ENCODE peak calls at places on chromosome 7, in ten cellular contexts. P is endothelial cell, U is neural progenitor cell, H is AG04450, X is Panc1, Y is HFF-Myc, M is WTC11, V is tibial nerve, E is astrocyte, Z is lower lobe of right lung. R is an unnamed sample.

GRCh38 chr7:32161708-32162107 is 91.5 kb upstream of the PDE1C start:
- DNase-seq in P (no peak), U (no peak), H (no peak), X (no peak), Y (no peak), M (no peak), V (no peak), E (peak), Z (no peak), R (no peak)

GRCh38 chr7:11557627-11558026 is 274.4 kb downstream of the THSD7A start:
- DNase-seq in P (peak), U (peak), H (no peak), X (peak), Y (no peak), M (peak), V (peak), E (peak), Z (no peak), R (no peak)

GRCh38 chr7:32299133-32299702 is 191.0 kb downstream of the LSM5 start:
- DNase-seq in P (peak), U (peak), H (no peak), X (no peak), Y (no peak), M (peak), V (peak), E (no peak), Z (no peak), R (no peak)

GRCh38 chr7:72030994-72031667 is 381.0 kb downstream of the CALN1 start:
- DNase-seq in P (no peak), U (no peak), H (no peak), X (no peak), Y (no peak), M (no peak), V (no peak), E (no peak), Z (no peak), R (peak)

GRCh38 chr7:142412551-142413193 is 154.8 kb upstream of the PRSS58 start:
- DNase-seq in P (peak), U (peak), H (no peak), X (peak), Y (peak), M (peak), V (no peak), E (peak), Z (no peak), R (no peak)

GRCh38 chr7:136741941-136742340 is 126.5 kb upstream of the CHRM2 start:
- DNase-seq in P (no peak), U (no peak), H (no peak), X (no peak), Y (no peak), M (no peak), V (no peak), E (no peak), Z (no peak), R (no peak)

GRCh38 chr7:131501422-131501821 is 55.0 kb downstream of the PODXL start:
- DNase-seq in P (no peak), U (no peak), H (peak), X (no peak), Y (no peak), M (no peak), V (no peak), E (peak), Z (no peak), R (no peak)

GRCh38 chr7:149728491-149729375 is 44.7 kb downstream of the ZNF467 start:
- DNase-seq in P (no peak), U (no peak), H (no peak), X (no peak), Y (no peak), M (no peak), V (no peak), E (no peak), Z (peak), R (no peak)

GRCh38 chr7:26897928-26898327 is 33.5 kb upstream of the SKAP2 start:
- DNase-seq in P (no peak), U (no peak), H (no peak), X (no peak), Y (no peak), M (no peak), V (no peak), E (no peak), Z (no peak), R (no peak)

GRCh38 chr7:767580-767940 is 40.5 kb upstream of the PRKAR1B start:
- DNase-seq in P (no peak), U (no peak), H (no peak), X (no peak), Y (no peak), M (no peak), V (no peak), E (no peak), Z (no peak), R (no peak)

GRCh38 chr7:115329006-115329405 is 407.1 kb downstream of the MDFIC start:
- DNase-seq in P (no peak), U (no peak), H (no peak), X (no peak), Y (no peak), M (no peak), V (no peak), E (no peak), Z (no peak), R (no peak)

GRCh38 chr7:135335628-135336139 is 102.0 kb downstream of the STRA8 start:
- DNase-seq in P (peak), U (peak), H (peak), X (peak), Y (peak), M (peak), V (peak), E (peak), Z (no peak), R (no peak)

DNA sequence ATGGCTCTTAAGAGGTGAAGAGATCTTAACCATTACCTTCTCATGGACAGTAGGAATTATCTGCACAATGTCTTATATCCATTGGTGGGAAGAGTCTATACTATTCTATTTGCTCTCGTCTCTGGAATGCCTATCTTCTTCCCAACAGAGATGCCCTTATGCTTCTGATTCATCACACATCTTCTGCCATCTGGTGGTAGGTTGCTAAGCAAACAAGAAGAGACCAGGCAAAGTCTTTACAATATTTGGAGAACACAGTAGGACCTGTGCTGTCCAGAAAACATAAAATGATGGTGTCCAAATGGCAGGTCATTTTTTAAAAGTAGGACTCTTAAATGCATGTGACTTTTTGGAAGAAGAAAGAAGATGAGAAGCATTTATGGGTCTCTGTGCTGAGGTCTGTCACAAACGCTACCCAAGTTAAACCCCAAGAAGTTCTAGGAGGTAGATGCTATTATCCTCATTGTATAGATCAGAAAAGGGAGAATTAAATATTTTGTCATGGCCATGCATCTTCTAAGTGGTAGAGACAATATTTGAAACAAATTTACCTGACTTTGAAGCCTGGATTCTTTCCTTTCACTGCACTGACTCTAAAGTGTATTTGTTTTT is 67.8 kb upstream of the NXPH1 start:
- DNase-seq in P (peak), U (peak), H (no peak), X (peak), Y (no peak), M (no peak), V (no peak), E (no peak), Z (no peak), R (no peak)
- TF ChIP-seq CTCF in P (no peak), U (peak), H (no peak), X (peak), Y (no peak), M (no peak), V (no peak), E (no peak), Z (no peak), R (no peak)

GRCh38 chr7:79453266-79453557 is 255 bp downstream of the MAGI2 start:
- DNase-seq in P (no peak), U (no peak), H (no peak), X (no peak), Y (no peak), M (no peak), V (no peak), E (no peak), Z (no peak), R (no peak)

GRCh38 chr7:79453558-79454324 is at the start of gene MAGI2:
- DNase-seq in P (peak), U (peak), H (peak), X (no peak), Y (no peak), M (peak), V (peak), E (peak), Z (peak), R (peak)

GRCh38 chr7:79455173-79455790 is 1.8 kb upstream of the MAGI2 start:
- DNase-seq in P (no peak), U (no peak), H (no peak), X (no peak), Y (no peak), M (no peak), V (no peak), E (no peak), Z (no peak), R (no peak)

GRCh38 chr7:79452495-79453265 is 787 bp downstream of the MAGI2 start:
- DNase-seq in P (peak), U (peak), H (no peak), X (no peak), Y (no peak), M (peak), V (peak), E (peak), Z (peak), R (peak)

GRCh38 chr7:79454325-79454960 is 976 bp upstream of the MAGI2 start:
- DNase-seq in P (peak), U (peak), H (peak), X (no peak), Y (no peak), M (peak), V (peak), E (peak), Z (peak), R (peak)
- TF ChIP-seq CTCF in P (no peak), U (no peak), H (no peak), X (no peak), Y (no peak), M (no peak), V (no peak), E (no peak), Z (no peak), R (no peak)

DNA sequence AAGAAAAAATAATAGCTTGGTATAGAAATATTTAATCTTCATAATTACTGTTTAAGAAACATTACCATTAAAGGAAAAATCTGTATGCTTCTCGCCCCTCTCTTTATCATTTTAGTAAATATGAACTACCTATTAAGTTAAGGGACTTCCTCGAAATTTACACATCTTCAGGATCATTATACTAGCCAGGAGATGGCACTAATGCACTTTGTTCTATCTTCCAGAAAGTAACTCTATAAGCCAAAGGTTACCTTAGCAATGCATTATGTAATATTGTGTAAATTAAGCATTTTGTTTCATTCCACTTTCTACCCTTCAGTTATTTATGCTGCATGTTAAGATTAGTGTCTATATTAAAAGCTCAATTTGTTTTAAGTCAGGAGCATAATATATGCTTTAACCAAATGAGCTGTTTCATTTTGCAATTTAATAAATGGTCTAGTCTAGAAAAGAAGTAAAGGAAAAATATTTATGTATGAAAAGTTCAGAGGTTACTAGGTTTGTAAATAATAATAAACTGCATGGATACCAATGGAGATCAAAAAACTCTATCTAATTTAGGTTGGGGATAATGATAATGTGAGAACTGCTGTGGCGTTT is 128.4 kb downstream of the ANKRD7 start:
- DNase-seq in P (no peak), U (peak), H (no peak), X (peak), Y (no peak), M (no peak), V (no peak), E (peak), Z (no peak), R (no peak)
- TF ChIP-seq CTCF in P (no peak), U (peak), H (no peak), X (peak), Y (no peak), M (no peak), V (no peak), E (no peak), Z (no peak), R (peak)

DNA sequence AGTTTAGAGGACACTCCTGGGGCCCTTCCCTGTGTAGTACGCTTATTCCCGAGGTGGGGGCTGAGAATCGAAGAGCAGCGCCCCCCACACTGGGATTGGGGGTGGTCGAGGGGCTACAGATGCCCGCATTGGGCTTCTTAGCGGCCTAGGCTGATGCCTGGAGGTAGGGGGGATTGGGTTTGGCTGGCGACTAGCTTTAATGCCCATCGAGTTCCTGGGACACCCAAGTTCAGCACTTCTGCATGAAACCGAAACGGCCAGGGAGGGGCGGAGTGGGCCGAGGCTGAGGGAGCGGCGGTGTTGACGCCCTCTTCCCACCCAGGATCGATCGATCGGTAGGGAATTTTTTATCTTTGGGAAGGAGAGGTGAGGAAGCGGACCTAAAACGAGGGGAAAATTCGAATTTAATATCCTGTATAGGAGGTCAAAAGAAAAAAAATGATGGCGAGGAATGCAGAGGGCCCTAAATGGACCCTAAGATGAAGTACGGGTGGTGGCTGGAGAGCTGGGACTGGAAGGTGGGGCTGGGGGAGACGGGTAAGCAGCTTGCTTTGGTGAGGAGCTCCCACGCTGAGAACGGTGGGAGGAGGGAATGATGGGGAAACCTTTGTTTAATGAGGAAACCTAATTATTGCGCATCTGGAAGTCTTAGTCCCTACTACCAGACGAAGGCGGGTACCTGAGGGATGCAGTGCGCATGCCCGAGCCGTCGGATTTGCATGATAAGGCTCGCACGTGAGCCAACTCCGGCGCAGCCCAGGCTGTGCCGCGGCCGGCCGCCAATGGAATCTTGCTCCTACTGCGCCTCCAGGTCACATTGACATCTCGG is 12.5 kb upstream of the DLX6 start:
- DNase-seq in P (no peak), U (peak), H (no peak), X (no peak), Y (no peak), M (peak), V (no peak), E (no peak), Z (no peak), R (no peak)
- TF ChIP-seq CTCF in P (no peak), U (no peak), H (no peak), X (no peak), Y (no peak), M (no peak), V (no peak), E (no peak), Z (no peak), R (no peak)

R was measured in ascending aorta.